ENCODE peak calls at places on chromosomes 5 and 9, in nine cellular contexts. G is coronary artery; Z is T-cell; D is foreskin keratinocyte; T is EL; I is sigmoid colon; R is ecto neural progenitor cell; M is H54; P is stimulated activated CD4-positive, alpha-beta T cell treated with anti-CD3 and anti-CD28 coated beads, Interleukin-15, amount 100 ng/mL, for 24 hours. L is an unnamed sample.

GRCh38 chr5:75320341-75320740 is 16.7 kb upstream of the HMGCR start:
- DNase-seq in Z (no peak), T (no peak), G (no peak), R (no peak), I (no peak), M (no peak), D (no peak), P (no peak), L (no peak)

GRCh38 chr5:110951373-110951791 is 120.1 kb upstream of the TSLP start:
- DNase-seq in I (no peak), T (no peak), Z (no peak), D (peak; percentile 64), P (no peak), G (no peak), R (no peak), M (no peak), L (no peak)

GRCh38 chr5:2289380-2289779 is 406.7 kb upstream of the IRX4 start:
- DNase-seq in Z (no peak), R (no peak), G (no peak), D (no peak), M (no peak), I (peak; percentile 44), P (no peak), T (no peak), L (no peak)

GRCh38 chr5:35855221-35855620 is 1.5 kb upstream of the IL7R start:
- DNase-seq in T (no peak), R (no peak), G (no peak), M (no peak), Z (no peak), I (no peak), D (no peak), P (no peak), L (no peak)

GRCh38 chr9:122228906-122229837 is at the start of gene LHX6:
- DNase-seq in T (peak; percentile 64), G (no peak), Z (no peak), I (no peak), R (peak; percentile 71), M (peak; percentile 88), D (no peak), P (no peak), L (peak; percentile 51)

GRCh38 chr9:99411479-99412100 is 189.5 kb downstream of the SEC61B start:
- DNase-seq in Z (no peak), I (no peak), T (no peak), D (no peak), G (no peak), M (no peak), P (no peak), R (no peak), L (no peak)

GRCh38 chr5:6750951-6751685 is 37.9 kb downstream of the TENT4A start:
- DNase-seq in R (no peak), I (peak; percentile 60), P (no peak), Z (no peak), D (no peak), T (no peak), G (no peak), M (no peak), L (no peak)

GRCh38 chr5:153782589-153783238 is 256.0 kb downstream of the FAM114A2 start:
- DNase-seq in T (peak; percentile 4), I (no peak), M (peak; percentile 7), R (no peak), D (peak; percentile 63), Z (no peak), G (no peak), P (no peak), L (peak; percentile 31)

GRCh38 chr9:88319936-88320747 is 68.1 kb upstream of the SPIN1 start:
- DNase-seq in M (no peak), I (peak; percentile 41), T (peak; percentile 65), R (no peak), P (no peak), D (no peak), G (no peak), Z (no peak), L (peak; percentile 48)

GRCh38 chr5:1110930-1111726 is 735 bp downstream of the SLC12A7 start:
- DNase-seq in P (peak; percentile 48), Z (no peak), T (no peak), D (no peak), I (no peak), R (no peak), G (no peak), M (no peak), L (no peak)

GRCh38 chr5:149062371-149063016 is 368 bp downstream of the SH3TC2 start:
- DNase-seq in Z (no peak), D (peak; percentile 99), I (no peak), P (no peak), M (peak; percentile 66), R (no peak), G (no peak), T (peak; percentile 96), L (peak; percentile 95)

GRCh38 chr9:81716409-81716808 is 27.1 kb upstream of the TLE1 start:
- DNase-seq in M (peak; percentile 35), G (no peak), D (peak; percentile 52), Z (no peak), I (no peak), T (peak; percentile 42), R (no peak), P (no peak), L (peak; percentile 7)

GRCh38 chr5:54643679-54644078 is 126.1 kb downstream of the SNX18 start:
- DNase-seq in P (no peak), I (no peak), G (no peak), T (peak; percentile 94), M (peak; percentile 24), Z (no peak), R (no peak), D (peak; percentile 90), L (peak; percentile 86)

GRCh38 chr5:73596705-73597328 is 29.2 kb upstream of the ARHGEF28 start:
- DNase-seq in T (peak; percentile 44), G (no peak), I (no peak), P (peak; percentile 26), D (no peak), R (peak; percentile 47), M (no peak), Z (no peak), L (peak; percentile 59)

GRCh38 chr5:172407241-172407691 is 47.1 kb downstream of the SH3PXD2B start:
- DNase-seq in G (no peak), P (no peak), Z (no peak), D (no peak), I (peak; percentile 69), T (peak; percentile 61), R (no peak), M (no peak), L (no peak)

GRCh38 chr5:1464511-1464910 is 19.3 kb upstream of the SLC6A3 start:
- DNase-seq in P (no peak), G (no peak), Z (no peak), T (no peak), R (no peak), D (no peak), I (no peak), M (no peak), L (no peak)

GRCh38 chr9:95315108-95315746 is 2.3 kb downstream of the FANCC start:
- DNase-seq in Z (no peak), I (no peak), T (no peak), P (no peak), G (no peak), R (no peak), M (no peak), D (no peak), L (no peak)

GRCh38 chr9:36878986-36879982 is 154.8 kb downstream of the PAX5 start:
- DNase-seq in T (no peak), R (no peak), P (peak; percentile 18), D (no peak), Z (no peak), G (no peak), M (no peak), I (peak; percentile 53), L (no peak)

GRCh38 chr5:168290902-168291280 is 554 bp upstream of the WWC1 start:
- DNase-seq in P (no peak), T (no peak), D (no peak), R (no peak), Z (no peak), G (no peak), I (no peak), M (no peak), L (no peak)

GRCh38 chr5:36756848-36757247 is 119.7 kb upstream of the NIPBL start:
- DNase-seq in Z (no peak), R (no peak), M (no peak), G (no peak), I (no peak), T (no peak), D (no peak), P (no peak), L (no peak)

GRCh38 chr5:135069016-135069770 is 35.2 kb upstream of the PITX1 start:
- DNase-seq in T (no peak), R (peak; percentile 87), P (no peak), Z (no peak), D (no peak), M (no peak), G (no peak), I (peak; percentile 29), L (no peak)

GRCh38 chr9:133204335-133204992 is 4.6 kb downstream of the OBP2B start:
- DNase-seq in G (no peak), R (no peak), I (no peak), Z (no peak), T (no peak), D (no peak), P (no peak), M (no peak), L (no peak)

GRCh38 chr5:89968870-89969472 is 440.6 kb downstream of the CETN3 start:
- DNase-seq in P (no peak), R (no peak), G (no peak), M (no peak), D (no peak), Z (no peak), I (no peak), T (no peak), L (peak; percentile 16)

GRCh38 chr9:91889161-91889560 is 60.9 kb downstream of the ROR2 start:
- DNase-seq in P (no peak), D (no peak), I (no peak), M (no peak), T (no peak), Z (no peak), G (no peak), R (no peak), L (no peak)

GRCh38 chr5:160693831-160694473 is 158.1 kb downstream of the ATP10B start:
- DNase-seq in G (no peak), Z (no peak), M (no peak), I (no peak), D (peak; percentile 21), T (no peak), P (no peak), R (no peak), L (no peak)

GRCh38 chr5:115735108-115735998 is 81.1 kb downstream of the CDO1 start:
- DNase-seq in P (no peak), M (no peak), T (no peak), I (no peak), R (no peak), Z (no peak), D (no peak), G (no peak), L (no peak)

GRCh38 chr9:36597412-36598178 is 24.9 kb downstream of the MELK start:
- DNase-seq in T (peak; percentile 52), P (no peak), I (no peak), G (no peak), Z (no peak), R (no peak), D (peak; percentile 39), M (no peak), L (peak; percentile 71)

GRCh38 chr9:111691686-111692329 is 30.4 kb downstream of the GNG10 start:
- DNase-seq in G (no peak), R (no peak), T (peak; percentile 52), P (no peak), Z (no peak), I (no peak), M (no peak), D (peak; percentile 20), L (peak; percentile 55)

GRCh38 chr5:7927466-7928375 is 58.8 kb downstream of the MTRR start:
- DNase-seq in Z (peak; percentile 19), G (no peak), I (no peak), P (peak; percentile 50), T (peak; percentile 67), R (peak; percentile 69), D (peak; percentile 41), M (peak; percentile 54), L (peak; percentile 66)

GRCh38 chr5:105288946-105289345 is 1726.4 kb upstream of the NUDT12 start:
- DNase-seq in M (no peak), Z (no peak), D (peak; percentile 6), I (no peak), G (no peak), P (no peak), R (no peak), T (no peak), L (no peak)

GRCh38 chr5:130066644-130067043 is 162.4 kb downstream of the CHSY3 start:
- DNase-seq in G (no peak), D (no peak), P (no peak), T (no peak), M (no peak), R (no peak), I (peak; percentile 63), Z (no peak), L (peak; percentile 53)

L was measured in HCEC 1CT.